ENCODE peak calls at places on chromosome 19, in nine cellular contexts. A, Y, R, B, L, D, W, S and Q are unnamed samples.

GRCh38 chr19:49927526-49928264 is 1.3 kb upstream of the ATF5 start:
- DNase-seq in S (no peak), A (no peak), L (no peak), Y (no peak), W (no peak), R (no peak), B (no peak), D (no peak), Q (peak; percentile 14)

GRCh38 chr19:46603195-46603637 is 2.1 kb downstream of the CALM3 start:
- DNase-seq in Y (no peak), L (no peak), S (no peak), A (no peak), W (no peak), D (no peak), B (no peak), R (no peak), Q (no peak)

GRCh38 chr19:13154241-13154778 is 4.1 kb downstream of the IER2 start:
- DNase-seq in Y (peak; percentile 61), A (peak; percentile 89), W (peak; percentile 28), B (peak; percentile 99), D (peak; percentile 50), R (no peak), L (peak; percentile 55), S (peak; percentile 96), Q (peak; percentile 83)

GRCh38 chr19:45860359-45861259 is 2.3 kb downstream of the SYMPK start:
- DNase-seq in S (no peak), D (no peak), Y (no peak), R (no peak), B (no peak), L (no peak), A (no peak), W (no peak), Q (no peak)

GRCh38 chr19:1837625-1838105 is 10.6 kb downstream of the REXO1 start:
- DNase-seq in S (peak; percentile 32), W (peak; percentile 67), R (peak; percentile 90), B (peak; percentile 47), A (peak; percentile 87), Y (peak; percentile 34), L (no peak), D (peak; percentile 36), Q (peak; percentile 14)

GRCh38 chr19:31232220-31232619 is 117.0 kb downstream of the TSHZ3 start:
- DNase-seq in D (no peak), W (no peak), Y (no peak), L (no peak), S (no peak), A (no peak), B (peak; percentile 40), R (no peak), Q (no peak)

GRCh38 chr19:1540353-1540925 is 16.6 kb downstream of the PLK5 start:
- DNase-seq in B (no peak), A (no peak), Y (no peak), D (no peak), R (no peak), S (no peak), W (no peak), L (no peak), Q (no peak)

GRCh38 chr19:3692141-3693029 is 7.9 kb downstream of the PIP5K1C start:
- DNase-seq in A (peak; percentile 53), S (no peak), D (peak; percentile 29), W (peak; percentile 53), B (no peak), Y (peak; percentile 34), R (peak; percentile 79), L (no peak), Q (peak; percentile 14)

GRCh38 chr19:3950871-3951861 is 18.3 kb downstream of the NMRK2 start:
- DNase-seq in R (no peak), S (no peak), L (no peak), W (no peak), A (no peak), B (no peak), Y (no peak), D (no peak), Q (peak; percentile 43)

GRCh38 chr19:53971608-53972007 is 8.9 kb downstream of the CACNG8 start:
- DNase-seq in B (no peak), Y (no peak), L (no peak), A (no peak), W (no peak), D (no peak), S (no peak), R (no peak), Q (no peak)

GRCh38 chr19:3284759-3285646 is 60.5 kb downstream of the CELF5 start:
- DNase-seq in L (peak; percentile 34), A (no peak), B (peak; percentile 64), D (peak; percentile 31), R (peak; percentile 88), W (peak; percentile 65), Y (peak; percentile 48), S (peak; percentile 44), Q (peak; percentile 76)

GRCh38 chr19:4304509-4305252 is at the start of gene FSD1:
- DNase-seq in W (peak; percentile 63), B (peak; percentile 81), A (peak; percentile 98), R (peak; percentile 99), S (peak; percentile 61), D (peak; percentile 54), Y (peak; percentile 51), L (peak; percentile 30), Q (peak; percentile 88)

GRCh38 chr19:15671891-15672579 is 852 bp upstream of the CYP4F12 start:
- DNase-seq in R (no peak), B (no peak), W (no peak), D (no peak), S (no peak), L (no peak), A (no peak), Y (no peak), Q (no peak)

GRCh38 chr19:19120308-19121156 is 17.7 kb downstream of the TMEM161A start:
- DNase-seq in L (no peak), R (peak; percentile 68), Y (no peak), B (peak; percentile 10), A (peak; percentile 35), D (no peak), S (peak; percentile 82), W (no peak), Q (peak; percentile 98)

GRCh38 chr19:10516671-10517286 is 468 bp downstream of the S1PR5 start:
- DNase-seq in S (no peak), L (no peak), D (no peak), B (peak; percentile 48), R (peak; percentile 34), A (peak; percentile 83), Y (no peak), W (peak; percentile 41), Q (peak; percentile 57)

GRCh38 chr19:11460207-11460606 is 20.6 kb downstream of the ELAVL3 start:
- DNase-seq in L (no peak), Y (no peak), A (no peak), B (no peak), D (no peak), S (no peak), W (no peak), R (peak; percentile 49), Q (no peak)

GRCh38 chr19:47084879-47085439 is 28.6 kb downstream of the ZC3H4 start:
- DNase-seq in A (no peak), L (no peak), S (no peak), R (no peak), Y (no peak), D (no peak), B (no peak), W (no peak), Q (no peak)

GRCh38 chr19:49364083-49364687 is 508 bp downstream of the DKKL1 start:
- DNase-seq in L (no peak), A (no peak), W (no peak), R (no peak), S (no peak), B (no peak), D (no peak), Y (no peak), Q (no peak)

GRCh38 chr19:34274284-34274826 is 20.0 kb downstream of the GARRE1 start:
- DNase-seq in L (no peak), D (no peak), R (no peak), Y (no peak), S (peak; percentile 42), A (no peak), B (peak; percentile 59), W (no peak), Q (no peak)